ENCODE peak calls at places on chromosomes 2 and 18, in ten cellular contexts. V is amniotic stem cell; Y is astrocyte of the spinal cord; M is EL; U is M059J; N is activated CD8-positive, alpha-beta memory T cell treated with anti-CD3 and anti-CD28 coated beads for 24 hours; A is stimulated activated CD8-positive, alpha-beta memory T cell treated with anti-CD3 and anti-CD28 coated beads, Interleukin-4, amount 100 ng/mL, for 1 hour; W is C1 segment of cervical spinal cord; Q is CD4-positive, alpha-beta T cell; E is ecto neural progenitor cell. B is an unnamed sample.
A peak's percentile ranks its signal among the peaks of the same experiment; 100 is the strongest.

GRCh38 chr2:135843671-135844070 is 6.7 kb upstream of the LCT start:
- DNase-seq in V (no peak), Y (no peak), M (no peak), U (no peak), N (no peak), A (no peak), W (no peak), Q (no peak), E (no peak), B (no peak)

GRCh38 chr2:3492951-3493609 is 26.3 kb downstream of the ADI1 start:
- DNase-seq in V (peak; percentile 38), Y (peak; percentile 96), M (peak; percentile 72), U (no peak), N (peak; percentile 47), A (no peak), W (no peak), Q (no peak), E (peak; percentile 45), B (no peak)

GRCh38 chr2:183242937-183243336 is 118.7 kb downstream of the NUP35 start:
- DNase-seq in V (no peak), Y (peak; percentile 25), M (peak; percentile 25), U (peak; percentile 52), N (no peak), A (no peak), W (no peak), Q (no peak), E (no peak), B (no peak)

GRCh38 chr2:127648321-127648720 is 2.4 kb downstream of the GPR17 start:
- DNase-seq in V (no peak), Y (no peak), M (no peak), U (peak; percentile 19), N (no peak), A (no peak), W (no peak), Q (no peak), E (no peak), B (no peak)

GRCh38 chr18:13983506-13983905 is 68.2 kb upstream of the MC2R start:
- DNase-seq in V (no peak), Y (no peak), M (no peak), U (no peak), N (no peak), A (no peak), W (no peak), Q (no peak), E (no peak), B (no peak)

GRCh38 chr2:43165378-43166025 is 60.9 kb downstream of the ZFP36L2 start:
- DNase-seq in V (no peak), Y (no peak), M (no peak), U (no peak), N (no peak), A (no peak), W (no peak), Q (no peak), E (no peak), B (no peak)

GRCh38 chr18:13608791-13609552 is 117.4 kb downstream of the FAM210A start:
- DNase-seq in V (no peak), Y (no peak), M (no peak), U (peak; percentile 19), N (peak; percentile 73), A (no peak), W (no peak), Q (peak; percentile 49), E (no peak), B (no peak)

GRCh38 chr18:12287131-12287681 is 20.8 kb upstream of the TUBB6 start:
- DNase-seq in V (no peak), Y (no peak), M (no peak), U (no peak), N (no peak), A (no peak), W (no peak), Q (no peak), E (no peak), B (no peak)

GRCh38 chr2:104502904-104503303 is 351.0 kb upstream of the POU3F3 start:
- DNase-seq in V (no peak), Y (no peak), M (no peak), U (no peak), N (no peak), A (no peak), W (peak; percentile 87), Q (no peak), E (no peak), B (no peak)

GRCh38 chr18:27004056-27004829 is 138.7 kb upstream of the AQP4 start:
- DNase-seq in V (no peak), Y (peak; percentile 30), M (no peak), U (peak; percentile 12), N (no peak), A (no peak), W (no peak), Q (no peak), E (no peak), B (no peak)